ENCODE peak calls at places on chromosomes 2 and 18, in four cellular contexts. D, T, W and V are unnamed samples.

GRCh38 chr2:144703852-144704324 is 184.0 kb upstream of the ZEB2 start:
- DNase-seq in D (peak), W (no peak), T (peak), V (no peak)

GRCh38 chr2:216339456-216340279 is 32.6 kb downstream of the MARCHF4 start:
- DNase-seq in W (no peak), T (no peak), D (no peak), V (no peak)

GRCh38 chr2:154402138-154402714 is 296.3 kb upstream of the KCNJ3 start:
- DNase-seq in T (no peak), W (peak), D (peak), V (peak)

GRCh38 chr2:46804794-46805193 is 110.8 kb downstream of the MCFD2 start:
- DNase-seq in D (no peak), T (no peak), W (no peak), V (no peak)

GRCh38 chr18:47601608-47602272 is 328.7 kb downstream of the SMAD2 start:
- DNase-seq in W (no peak), T (no peak), D (no peak), V (no peak)

GRCh38 chr18:3901811-3902210 is 451.8 kb downstream of the TGIF1 start:
- DNase-seq in W (no peak), T (no peak), D (no peak), V (no peak)

GRCh38 chr2:80167284-80167808 is 137.2 kb downstream of the LRRTM1 start:
- DNase-seq in W (peak), D (no peak), T (no peak), V (no peak)

GRCh38 chr2:211455225-211455841 is 898.9 kb downstream of the CPS1 start:
- DNase-seq in D (peak), T (peak), W (peak), V (peak)

GRCh38 chr2:69645026-69645425 is 1.5 kb upstream of the AAK1 start:
- DNase-seq in T (peak), D (no peak), W (no peak), V (no peak)

GRCh38 chr2:15744820-15745219 is 153.2 kb downstream of the DDX1 start:
- DNase-seq in T (no peak), W (no peak), D (no peak), V (no peak)

GRCh38 chr2:27446057-27446456 is 3.9 kb downstream of the KRTCAP3 start:
- DNase-seq in D (no peak), T (no peak), W (peak), V (no peak)
- TF ChIP-seq TCF7L2 in D (no peak), T (no peak), W (no peak), V (no peak)

DNA sequence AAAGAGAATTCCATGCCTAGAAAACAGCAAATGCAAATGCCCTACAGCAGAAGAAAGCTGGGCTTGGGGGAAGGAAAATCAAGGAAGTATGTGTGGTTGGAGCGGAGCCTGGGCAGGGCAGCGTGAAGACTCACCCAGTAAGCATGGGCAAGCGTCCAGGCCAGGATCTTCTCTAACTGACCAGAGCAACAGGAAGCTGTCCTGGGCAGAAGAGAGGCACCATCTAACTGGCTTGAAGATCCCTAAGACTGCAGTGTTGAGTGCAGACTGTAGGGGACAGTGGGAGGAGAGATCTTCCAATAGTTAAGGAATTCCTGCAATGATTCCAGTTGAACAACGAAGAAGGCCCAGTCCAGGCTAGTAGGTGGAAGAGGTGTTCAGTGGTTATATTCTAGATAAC is 57.9 kb downstream of the NXPH2 start:
- DNase-seq in D (no peak), W (no peak), T (no peak), V (no peak)
- TF ChIP-seq TCF7L2 in D (no peak), W (no peak), T (no peak), V (no peak)

GRCh38 chr2:24827321-24828261 is 34.4 kb downstream of the CENPO start:
- DNase-seq in W (peak), T (peak), D (peak), V (peak)
- TF ChIP-seq TCF7L2 in W (no peak), T (no peak), D (no peak), V (no peak)

GRCh38 chr2:224135881-224136280 is 96.8 kb upstream of the SERPINE2 start:
- DNase-seq in T (no peak), W (no peak), D (no peak), V (no peak)
- TF ChIP-seq TCF7L2 in T (no peak), W (no peak), D (no peak), V (no peak)

DNA sequence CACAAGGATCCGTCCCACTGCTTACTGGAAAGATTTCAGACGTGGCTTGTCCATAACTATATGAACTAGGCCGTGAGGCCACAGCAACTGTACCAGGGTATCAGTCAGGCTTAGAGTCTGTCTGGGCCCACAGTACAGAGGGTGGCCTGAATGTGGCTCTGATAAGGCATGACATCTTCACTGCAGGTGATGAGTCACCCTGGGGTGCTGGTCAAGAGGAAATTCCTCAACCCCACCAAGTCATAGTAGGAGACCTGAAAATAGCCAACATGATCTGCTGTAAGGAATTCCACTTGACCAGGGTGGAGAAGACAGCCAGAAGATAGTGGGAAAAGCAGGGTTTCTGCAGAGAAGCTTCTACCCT is 107.7 kb downstream of the INHBB start:
- DNase-seq in T (peak), W (peak), D (no peak), V (no peak)
- TF ChIP-seq TCF7L2 in T (no peak), W (no peak), D (no peak), V (no peak)

DNA sequence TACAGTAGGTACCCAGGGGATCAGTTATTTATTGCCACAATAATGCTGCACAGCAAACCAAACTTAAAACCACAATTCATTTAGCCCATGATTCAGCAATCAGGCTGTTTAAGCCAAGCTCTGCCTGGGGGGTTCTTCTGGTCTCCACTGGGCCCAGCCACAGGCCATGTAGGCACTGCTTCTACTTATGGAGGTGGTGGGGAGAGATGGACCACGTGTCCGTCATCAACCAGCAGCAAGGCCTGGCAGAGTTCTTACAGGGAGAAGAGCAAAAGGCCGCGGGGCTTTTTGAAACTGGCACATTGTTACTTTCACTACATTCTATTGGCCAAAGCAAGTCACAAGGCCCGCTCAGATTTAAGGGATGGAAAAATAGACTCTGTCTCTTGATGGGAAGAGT is 76.3 kb upstream of the DAPL1 start:
- DNase-seq in T (no peak), D (no peak), W (no peak), V (no peak)
- TF ChIP-seq TCF7L2 in T (no peak), D (no peak), W (no peak), V (no peak)